ENCODE peak calls at places on chromosomes 6 and 20, in four cellular contexts. One of them, this sample, is unnamed. For H3K9me3, the result is how much of the 10 kb centered on the place peaks cover.

GRCh38 chr6:5087389-5087788 is 2.2 kb downstream of the PPP1R3G start:
- DNase-seq in stomach: no peak
- DNase-seq in A549: no peak
- DNase-seq in upper lobe of right lung: peak
- DNase-seq in this sample: peak

GRCh38 chr6:15413558-15414257 is 167.8 kb downstream of the JARID2 start:
- DNase-seq in stomach: no peak
- DNase-seq in A549: no peak
- DNase-seq in upper lobe of right lung: no peak
- DNase-seq in this sample: no peak

GRCh38 chr6:110066091-110066490 is 88.0 kb downstream of the GPR6 start:
- DNase-seq in stomach: no peak
- DNase-seq in A549: no peak
- DNase-seq in upper lobe of right lung: no peak
- DNase-seq in this sample: no peak

GRCh38 chr6:130371921-130372320 is 6.1 kb downstream of the TMEM200A start:
- DNase-seq in stomach: no peak
- DNase-seq in A549: no peak
- DNase-seq in upper lobe of right lung: no peak
- DNase-seq in this sample: no peak

GRCh38 chr6:128491643-128492206 is 28.7 kb downstream of the PTPRK start:
- DNase-seq in stomach: no peak
- DNase-seq in A549: no peak
- DNase-seq in upper lobe of right lung: no peak
- DNase-seq in this sample: no peak

GRCh38 chr6:1378224-1379025 is 11.0 kb upstream of the FOXF2 start:
- DNase-seq in stomach: no peak
- DNase-seq in A549: no peak
- DNase-seq in upper lobe of right lung: no peak
- DNase-seq in this sample: no peak

GRCh38 chr6:134063966-134064445 is 11.6 kb upstream of the SLC2A12 start:
- DNase-seq in stomach: peak
- DNase-seq in A549: peak
- DNase-seq in upper lobe of right lung: no peak
- DNase-seq in this sample: peak

GRCh38 chr6:71383891-71384489 is 95.4 kb downstream of the OGFRL1 start:
- DNase-seq in stomach: no peak
- DNase-seq in A549: peak
- DNase-seq in upper lobe of right lung: no peak
- DNase-seq in this sample: no peak

GRCh38 chr20:45408646-45409213 is 641 bp downstream of the DBNDD2 start:
- DNase-seq in stomach: no peak
- DNase-seq in A549: no peak
- DNase-seq in upper lobe of right lung: no peak
- DNase-seq in this sample: peak

GRCh38 chr20:50042370-50043313 is 59.9 kb downstream of the SNAI1 start:
- DNase-seq in stomach: no peak
- DNase-seq in A549: no peak
- DNase-seq in upper lobe of right lung: no peak
- DNase-seq in this sample: no peak

GRCh38 chr20:4136078-4136966 is 121.0 kb upstream of the RNF24 start:
- DNase-seq in stomach: no peak
- DNase-seq in A549: peak
- DNase-seq in upper lobe of right lung: no peak
- DNase-seq in this sample: no peak

GRCh38 chr6:37137201-37137880 is 32.6 kb upstream of the PIM1 start:
- DNase-seq in stomach: no peak
- DNase-seq in A549: peak
- DNase-seq in upper lobe of right lung: no peak
- DNase-seq in this sample: no peak

GRCh38 chr20:50372770-50373088 is 137.5 kb upstream of the PTPN1 start:
- DNase-seq in stomach: no peak
- DNase-seq in A549: peak
- DNase-seq in upper lobe of right lung: no peak
- DNase-seq in this sample: no peak

GRCh38 chr6:94735270-94735669 is 842.1 kb upstream of the MANEA start:
- DNase-seq in stomach: no peak
- DNase-seq in A549: no peak
- DNase-seq in upper lobe of right lung: no peak
- DNase-seq in this sample: no peak

GRCh38 chr6:132659082-132659481 is at the start of gene TAAR1:
- DNase-seq in stomach: no peak
- DNase-seq in A549: no peak
- DNase-seq in upper lobe of right lung: no peak
- DNase-seq in this sample: no peak

GRCh38 chr6:30006170-30007131 is 54.6 kb upstream of the POLR1H start:
- DNase-seq in stomach: peak
- DNase-seq in A549: no peak
- DNase-seq in upper lobe of right lung: peak
- DNase-seq in this sample: peak

GRCh38 chr20:62875419-62876355 is 14.1 kb upstream of the TCFL5 start:
- DNase-seq in stomach: peak
- DNase-seq in A549: peak
- DNase-seq in upper lobe of right lung: no peak
- DNase-seq in this sample: peak

GRCh38 chr6:20664250-20664649 is 130.0 kb downstream of the CDKAL1 start:
- DNase-seq in stomach: no peak
- DNase-seq in A549: no peak
- DNase-seq in upper lobe of right lung: no peak
- DNase-seq in this sample: no peak

GRCh38 chr6:147738516-147739187 is 230.2 kb downstream of the SAMD5 start:
- DNase-seq in stomach: no peak
- DNase-seq in A549: no peak
- DNase-seq in upper lobe of right lung: no peak
- DNase-seq in this sample: no peak

GRCh38 chr20:49993301-49993751 is 10.5 kb downstream of the SNAI1 start:
- DNase-seq in stomach: no peak
- DNase-seq in A549: no peak
- DNase-seq in upper lobe of right lung: no peak
- DNase-seq in this sample: peak

GRCh38 chr6:44243345-44243744 is 3.6 kb upstream of the HSP90AB1 start:
- DNase-seq in stomach: no peak
- DNase-seq in A549: no peak
- DNase-seq in upper lobe of right lung: no peak
- DNase-seq in this sample: no peak

GRCh38 chr6:133972388-133972787 is 19.4 kb downstream of the TBPL1 start:
- DNase-seq in stomach: no peak
- DNase-seq in A549: no peak
- DNase-seq in upper lobe of right lung: no peak
- DNase-seq in this sample: no peak

GRCh38 chr20:25273046-25273445 is 25.2 kb downstream of the PYGB start:
- DNase-seq in stomach: peak
- DNase-seq in A549: no peak
- DNase-seq in upper lobe of right lung: peak
- DNase-seq in this sample: peak

GRCh38 chr6:5303711-5304110 is 42.4 kb downstream of the FARS2 start:
- DNase-seq in stomach: no peak
- DNase-seq in A549: no peak
- DNase-seq in upper lobe of right lung: no peak
- DNase-seq in this sample: no peak

GRCh38 chr20:38554986-38555385 is 26.0 kb upstream of the ADIG start:
- DNase-seq in stomach: no peak
- DNase-seq in A549: no peak
- DNase-seq in upper lobe of right lung: no peak
- DNase-seq in this sample: no peak

GRCh38 chr6:158816329-158816728 is 2.8 kb downstream of the EZR start:
- DNase-seq in stomach: no peak
- DNase-seq in A549: peak
- DNase-seq in upper lobe of right lung: no peak
- DNase-seq in this sample: no peak

GRCh38 chr20:50659975-50660670 is 31.2 kb downstream of the RIPOR3 start:
- DNase-seq in stomach: no peak
- DNase-seq in A549: no peak
- DNase-seq in upper lobe of right lung: no peak
- DNase-seq in this sample: no peak

GRCh38 chr6:76719449-76719848 is 647.0 kb upstream of the IMPG1 start:
- DNase-seq in stomach: no peak
- DNase-seq in A549: no peak
- DNase-seq in upper lobe of right lung: no peak
- DNase-seq in this sample: no peak

GRCh38 chr20:33653900-33654596 is 8.1 kb upstream of the C20orf144 start:
- DNase-seq in stomach: peak
- DNase-seq in A549: no peak
- DNase-seq in upper lobe of right lung: peak
- DNase-seq in this sample: peak

GRCh38 chr6:37127961-37128862 is 41.7 kb upstream of the PIM1 start:
- DNase-seq in stomach: peak
- DNase-seq in A549: peak
- DNase-seq in upper lobe of right lung: no peak
- DNase-seq in this sample: no peak

GRCh38 chr20:34390769-34391447 is 27.8 kb downstream of the ITCH start:
- DNase-seq in stomach: peak
- DNase-seq in A549: peak
- DNase-seq in upper lobe of right lung: peak
- DNase-seq in this sample: peak

GRCh38 chr6:22732186-22732970 is 163.0 kb downstream of the HDGFL1 start:
- DNase-seq in stomach: no peak
- DNase-seq in A549: no peak
- DNase-seq in upper lobe of right lung: no peak
- DNase-seq in this sample: no peak

GRCh38 chr20:23654005-23654404 is 16.2 kb upstream of the CST3 start:
- DNase-seq in stomach: no peak
- DNase-seq in A549: no peak
- DNase-seq in upper lobe of right lung: no peak
- DNase-seq in this sample: no peak

GRCh38 chr6:43428112-43428570 is 800 bp downstream of the ABCC10 start:
- DNase-seq in stomach: no peak
- DNase-seq in A549: no peak
- DNase-seq in upper lobe of right lung: peak
- DNase-seq in this sample: no peak

GRCh38 chr6:147872002-147872401 is 363.5 kb downstream of the SAMD5 start:
- DNase-seq in stomach: no peak
- DNase-seq in A549: no peak
- DNase-seq in upper lobe of right lung: no peak
- DNase-seq in this sample: no peak

GRCh38 chr6:111712398-111712797 is 106.7 kb upstream of the TRAF3IP2 start:
- DNase-seq in stomach: peak
- DNase-seq in A549: peak
- DNase-seq in upper lobe of right lung: no peak
- DNase-seq in this sample: no peak

GRCh38 chr6:111711989-111712388 is 106.3 kb upstream of the TRAF3IP2 start:
- DNase-seq in stomach: no peak
- DNase-seq in A549: no peak
- DNase-seq in upper lobe of right lung: no peak
- DNase-seq in this sample: no peak

GRCh38 chr6:111710911-111711310 is 105.2 kb upstream of the TRAF3IP2 start:
- DNase-seq in stomach: no peak
- DNase-seq in A549: no peak
- DNase-seq in upper lobe of right lung: no peak
- DNase-seq in this sample: no peak

GRCh38 chr6:111710439-111710838 is 104.8 kb upstream of the TRAF3IP2 start:
- DNase-seq in stomach: no peak
- DNase-seq in A549: no peak
- DNase-seq in upper lobe of right lung: no peak
- DNase-seq in this sample: no peak

GRCh38 chr6:111711476-111711875 is 105.8 kb upstream of the TRAF3IP2 start:
- DNase-seq in stomach: peak
- DNase-seq in A549: no peak
- DNase-seq in upper lobe of right lung: no peak
- DNase-seq in this sample: no peak
- H3K9me3 ChIP-seq in stomach: under half
- H3K9me3 ChIP-seq in A549: under half
- H3K9me3 ChIP-seq in upper lobe of right lung: under half
- H3K9me3 ChIP-seq in this sample: under half

DNA sequence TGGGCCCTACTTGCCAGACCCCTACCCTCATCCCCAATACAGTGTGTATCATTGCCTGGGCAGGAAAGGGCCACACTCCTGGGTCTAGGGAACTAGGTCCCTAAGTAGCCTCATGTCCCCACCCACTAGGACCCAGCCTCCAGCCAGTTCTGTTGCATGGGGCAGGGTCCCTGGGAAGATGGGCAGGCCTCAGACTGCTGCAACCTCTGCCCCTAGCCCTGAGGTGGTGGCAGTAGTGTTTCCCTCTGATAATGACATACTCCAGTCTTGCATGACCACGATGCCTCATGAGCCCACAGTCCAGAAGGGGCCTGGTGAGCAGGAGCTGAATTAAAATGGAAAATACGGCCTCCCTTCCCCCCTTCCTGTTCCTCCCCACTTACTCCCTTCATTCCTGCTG is 35.9 kb upstream of the SCRT2 start:
- DNase-seq in stomach: peak
- DNase-seq in A549: no peak
- DNase-seq in upper lobe of right lung: no peak
- DNase-seq in this sample: no peak
- H3K9me3 ChIP-seq in stomach: under half
- H3K9me3 ChIP-seq in A549: under half
- H3K9me3 ChIP-seq in upper lobe of right lung: under half
- H3K9me3 ChIP-seq in this sample: under half

DNA sequence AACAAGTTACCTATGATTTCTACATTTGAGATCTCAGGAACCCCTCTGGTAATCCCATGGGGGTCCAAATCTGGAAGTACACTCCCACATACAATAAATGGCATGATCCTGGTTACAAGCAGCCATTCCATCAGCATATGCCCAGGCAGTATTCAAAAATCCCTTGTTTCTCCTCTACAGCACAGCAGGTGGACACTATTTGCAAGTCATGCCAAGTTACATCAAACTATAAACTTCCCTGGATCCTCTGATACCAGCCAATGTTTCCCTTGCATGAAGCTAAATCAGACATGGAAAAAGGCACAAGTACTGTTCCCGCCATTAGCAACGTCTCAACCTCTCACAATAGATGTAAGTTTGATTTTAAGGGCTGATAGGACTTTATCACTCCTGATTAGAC is 134.5 kb upstream of the PRSS16 start:
- DNase-seq in stomach: no peak
- DNase-seq in A549: no peak
- DNase-seq in upper lobe of right lung: no peak
- DNase-seq in this sample: no peak
- H3K9me3 ChIP-seq in stomach: under half
- H3K9me3 ChIP-seq in A549: under half
- H3K9me3 ChIP-seq in upper lobe of right lung: under half
- H3K9me3 ChIP-seq in this sample: under half

GRCh38 chr20:16007978-16008377 is 565.3 kb downstream of the KIF16B start:
- DNase-seq in stomach: no peak
- DNase-seq in A549: peak
- DNase-seq in upper lobe of right lung: no peak
- DNase-seq in this sample: no peak

GRCh38 chr20:16014436-16014835 is 558.8 kb downstream of the KIF16B start:
- DNase-seq in stomach: no peak
- DNase-seq in A549: no peak
- DNase-seq in upper lobe of right lung: no peak
- DNase-seq in this sample: no peak

GRCh38 chr20:16013631-16014030 is 559.6 kb downstream of the KIF16B start:
- DNase-seq in stomach: no peak
- DNase-seq in A549: no peak
- DNase-seq in upper lobe of right lung: no peak
- DNase-seq in this sample: no peak

GRCh38 chr20:16011061-16011460 is 562.2 kb downstream of the KIF16B start:
- DNase-seq in stomach: no peak
- DNase-seq in A549: no peak
- DNase-seq in upper lobe of right lung: no peak
- DNase-seq in this sample: no peak

GRCh38 chr20:16011519-16011918 is 561.7 kb downstream of the KIF16B start:
- DNase-seq in stomach: no peak
- DNase-seq in A549: no peak
- DNase-seq in upper lobe of right lung: no peak
- DNase-seq in this sample: no peak
- H3K9me3 ChIP-seq in stomach: under half
- H3K9me3 ChIP-seq in A549: under half
- H3K9me3 ChIP-seq in upper lobe of right lung: under half
- H3K9me3 ChIP-seq in this sample: under half

This sample was measured in tibial artery.